ENCODE peak calls at places on chromosomes 11 and 22, in four cellular contexts. One of them, this sample, is unnamed.
A peak's percentile ranks its signal among the peaks of the same experiment; 100 is the strongest.

GRCh38 chr11:72111803-72112540 is 523 bp downstream of the ANAPC15 start:
- DNase-seq in GM06990: no peak
- DNase-seq in A549: peak; percentile 91
- DNase-seq in epithelial cell of esophagus: peak; percentile 100
- DNase-seq in this sample: peak; percentile 99

GRCh38 chr11:13119928-13120520 is 110.9 kb downstream of the RASSF10 start:
- DNase-seq in GM06990: no peak
- DNase-seq in epithelial cell of esophagus: no peak
- DNase-seq in A549: no peak
- DNase-seq in this sample: no peak

GRCh38 chr11:83648610-83649467 is 362.7 kb upstream of the CCDC90B start:
- DNase-seq in A549: no peak
- DNase-seq in epithelial cell of esophagus: peak; percentile 32
- DNase-seq in GM06990: no peak
- DNase-seq in this sample: no peak

GRCh38 chr11:64102005-64102738 is 63.7 kb downstream of the MACROD1 start:
- DNase-seq in epithelial cell of esophagus: no peak
- DNase-seq in A549: no peak
- DNase-seq in GM06990: no peak
- DNase-seq in this sample: no peak

GRCh38 chr11:20277014-20277413 is 86.5 kb upstream of the HTATIP2 start:
- DNase-seq in A549: no peak
- DNase-seq in GM06990: no peak
- DNase-seq in epithelial cell of esophagus: no peak
- DNase-seq in this sample: no peak

GRCh38 chr11:32960553-32961164 is 55.0 kb upstream of the DEPDC7 start:
- DNase-seq in epithelial cell of esophagus: peak; percentile 63
- DNase-seq in GM06990: peak; percentile 15
- DNase-seq in A549: no peak
- DNase-seq in this sample: peak; percentile 60

GRCh38 chr11:79973701-79974626 is 533.1 kb upstream of the TENM4 start:
- DNase-seq in A549: no peak
- DNase-seq in epithelial cell of esophagus: peak; percentile 16
- DNase-seq in GM06990: no peak
- DNase-seq in this sample: no peak

GRCh38 chr11:109071712-109072524 is 350.1 kb upstream of the C11orf87 start:
- DNase-seq in epithelial cell of esophagus: peak; percentile 79
- DNase-seq in GM06990: no peak
- DNase-seq in A549: no peak
- DNase-seq in this sample: no peak

GRCh38 chr11:59216654-59217640 is 4.2 kb upstream of the MPEG1 start:
- DNase-seq in A549: no peak
- DNase-seq in epithelial cell of esophagus: peak; percentile 82
- DNase-seq in GM06990: peak; percentile 85
- DNase-seq in this sample: peak; percentile 97

GRCh38 chr11:1864831-1865665 is 12.2 kb downstream of the LSP1 start:
- DNase-seq in epithelial cell of esophagus: no peak
- DNase-seq in A549: no peak
- DNase-seq in GM06990: no peak
- DNase-seq in this sample: no peak

GRCh38 chr11:66570117-66570825 is 1.9 kb upstream of the CTSF start:
- DNase-seq in epithelial cell of esophagus: no peak
- DNase-seq in GM06990: no peak
- DNase-seq in A549: no peak
- DNase-seq in this sample: no peak

GRCh38 chr11:58579192-58580129 is 598 bp downstream of the ZFP91 start:
- DNase-seq in GM06990: peak; percentile 91
- DNase-seq in epithelial cell of esophagus: peak; percentile 91
- DNase-seq in A549: peak; percentile 65
- DNase-seq in this sample: peak; percentile 95

GRCh38 chr22:41683616-41684015 is 5.1 kb downstream of the SNU13 start:
- DNase-seq in GM06990: no peak
- DNase-seq in epithelial cell of esophagus: no peak
- DNase-seq in A549: no peak
- DNase-seq in this sample: no peak

GRCh38 chr22:28992565-28993326 is 68.9 kb downstream of the C22orf31 start:
- DNase-seq in epithelial cell of esophagus: no peak
- DNase-seq in A549: no peak
- DNase-seq in GM06990: no peak
- DNase-seq in this sample: no peak

GRCh38 chr11:129323896-129324522 is 51.6 kb upstream of the BARX2 start:
- DNase-seq in A549: peak; percentile 14
- DNase-seq in epithelial cell of esophagus: no peak
- DNase-seq in GM06990: no peak
- DNase-seq in this sample: no peak

GRCh38 chr22:28874061-28874460 is 9.3 kb upstream of the ZNRF3 start:
- DNase-seq in epithelial cell of esophagus: no peak
- DNase-seq in GM06990: no peak
- DNase-seq in A549: no peak
- DNase-seq in this sample: no peak

GRCh38 chr11:6568191-6568918 is 35.1 kb downstream of the RRP8 start:
- DNase-seq in epithelial cell of esophagus: peak; percentile 65
- DNase-seq in GM06990: no peak
- DNase-seq in A549: no peak
- DNase-seq in this sample: no peak

GRCh38 chr11:114972105-114972504 is 293.8 kb downstream of the NXPE2 start:
- DNase-seq in GM06990: no peak
- DNase-seq in epithelial cell of esophagus: no peak
- DNase-seq in A549: no peak
- DNase-seq in this sample: no peak
- H3K4me3 ChIP-seq in GM06990: no peak overlapping the region
- H3K4me3 ChIP-seq in epithelial cell of esophagus: no peak overlapping the region
- H3K4me3 ChIP-seq in A549: no peak overlapping the region
- H3K4me3 ChIP-seq in this sample: no peak overlapping the region

DNA sequence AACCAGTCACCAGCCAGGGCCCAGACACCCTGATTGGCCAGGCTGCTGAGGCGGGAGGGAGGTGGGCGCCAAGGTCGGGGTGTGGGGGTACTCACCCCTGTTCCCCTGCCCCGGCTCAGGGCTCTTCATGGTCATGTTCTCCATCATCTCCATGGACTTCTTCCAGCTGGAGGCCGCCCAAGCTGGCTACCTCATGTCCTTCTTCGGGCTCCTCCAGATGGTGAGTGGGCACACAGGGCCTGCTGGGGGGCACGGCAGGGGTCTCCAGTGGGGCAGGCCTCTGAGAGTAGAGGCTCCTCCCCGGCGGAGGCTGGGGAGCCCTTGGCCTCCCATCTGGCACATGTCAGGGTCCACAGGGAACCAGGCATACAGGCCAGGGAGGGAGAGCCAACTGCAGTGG is 10.0 kb downstream of the PHLDA2 start:
- DNase-seq in GM06990: no peak
- DNase-seq in epithelial cell of esophagus: no peak
- DNase-seq in A549: no peak
- DNase-seq in this sample: no peak
- TF ChIP-seq CTCF in GM06990: no peak
- TF ChIP-seq CTCF in epithelial cell of esophagus: no peak
- TF ChIP-seq CTCF in A549: no peak
- TF ChIP-seq CTCF in this sample: no peak

GRCh38 chr11:130765369-130765768 is 150.9 kb downstream of the SNX19 start:
- DNase-seq in GM06990: no peak
- DNase-seq in A549: no peak
- DNase-seq in epithelial cell of esophagus: no peak
- DNase-seq in this sample: no peak
- H3K4me3 ChIP-seq in GM06990: no peak overlapping the region
- H3K4me3 ChIP-seq in A549: no peak overlapping the region
- H3K4me3 ChIP-seq in epithelial cell of esophagus: no peak overlapping the region
- H3K4me3 ChIP-seq in this sample: no peak overlapping the region

GRCh38 chr11:124474079-124474478 is 28.6 kb upstream of the OR8B8 start:
- DNase-seq in A549: no peak
- DNase-seq in GM06990: no peak
- DNase-seq in epithelial cell of esophagus: no peak
- DNase-seq in this sample: no peak
- TF ChIP-seq CTCF in A549: no peak
- TF ChIP-seq CTCF in GM06990: no peak
- TF ChIP-seq CTCF in epithelial cell of esophagus: no peak
- TF ChIP-seq CTCF in this sample: no peak

GRCh38 chr11:16291729-16292128 is 64.6 kb downstream of the SOX6 start:
- DNase-seq in epithelial cell of esophagus: no peak
- DNase-seq in GM06990: no peak
- DNase-seq in A549: no peak
- DNase-seq in this sample: no peak

GRCh38 chr11:16295592-16295991 is 60.8 kb downstream of the SOX6 start:
- DNase-seq in GM06990: no peak
- DNase-seq in A549: no peak
- DNase-seq in epithelial cell of esophagus: no peak
- DNase-seq in this sample: no peak

GRCh38 chr11:16296243-16296642 is 60.1 kb downstream of the SOX6 start:
- DNase-seq in epithelial cell of esophagus: no peak
- DNase-seq in A549: no peak
- DNase-seq in GM06990: no peak
- DNase-seq in this sample: no peak

GRCh38 chr11:16292167-16292859 is 64.0 kb downstream of the SOX6 start:
- DNase-seq in epithelial cell of esophagus: no peak
- DNase-seq in GM06990: no peak
- DNase-seq in A549: no peak
- DNase-seq in this sample: no peak

GRCh38 chr11:16293204-16293681 is 63.1 kb downstream of the SOX6 start:
- DNase-seq in epithelial cell of esophagus: no peak
- DNase-seq in A549: no peak
- DNase-seq in GM06990: no peak
- DNase-seq in this sample: no peak
- H3K4me3 ChIP-seq in epithelial cell of esophagus: no peak overlapping the region
- H3K4me3 ChIP-seq in A549: no peak overlapping the region
- H3K4me3 ChIP-seq in GM06990: no peak overlapping the region
- H3K4me3 ChIP-seq in this sample: no peak overlapping the region

DNA sequence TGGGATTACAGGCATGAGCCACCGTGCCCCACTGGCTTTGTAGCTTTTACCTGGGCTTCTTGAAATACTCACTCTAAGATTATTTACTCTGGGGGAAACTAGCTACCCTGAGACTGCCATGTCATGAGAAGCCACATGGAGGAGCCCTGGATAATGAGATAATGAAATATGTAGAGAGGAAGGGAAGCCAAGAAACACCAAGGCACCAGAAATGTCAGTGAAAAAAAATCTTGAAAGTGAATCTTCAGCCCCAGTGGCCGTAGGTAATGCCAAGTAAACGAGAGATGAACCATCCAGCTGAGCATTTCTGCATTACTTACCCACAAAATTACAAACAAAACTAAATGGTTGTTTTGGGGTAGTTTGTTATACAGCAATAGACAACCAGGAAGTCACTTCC is 125.6 kb downstream of the APIP start:
- DNase-seq in GM06990: no peak
- DNase-seq in A549: no peak
- DNase-seq in epithelial cell of esophagus: peak; percentile 36
- DNase-seq in this sample: no peak
- TF ChIP-seq CTCF in GM06990: no peak
- TF ChIP-seq CTCF in A549: no peak
- TF ChIP-seq CTCF in epithelial cell of esophagus: peak; percentile 41
- TF ChIP-seq CTCF in this sample: no peak

GRCh38 chr11:8593935-8594909 is at the start of gene STK33:
- DNase-seq in epithelial cell of esophagus: peak; percentile 18
- DNase-seq in A549: peak; percentile 53
- DNase-seq in GM06990: peak; percentile 86
- DNase-seq in this sample: peak; percentile 82
- H3K4me3 ChIP-seq in epithelial cell of esophagus: peak within 1 kb of the TSS; percentile 43
- H3K4me3 ChIP-seq in A549: peak within 1 kb of the TSS; percentile 61
- H3K4me3 ChIP-seq in GM06990: peak within 1 kb of the TSS; percentile 68
- H3K4me3 ChIP-seq in this sample: peak within 1 kb of the TSS; percentile 56

This sample was measured in GM12865.